ENCODE peak calls at places on chromosomes 6 and 20, in five cellular contexts. One of them, this sample, is unnamed.
A peak's percentile ranks its signal among the peaks of the same experiment; 100 is the strongest.

GRCh38 chr20:22402990-22403859 is 181.1 kb downstream of the FOXA2 start:
- DNase-seq in kidney glomerular epithelial cell: peak; percentile 32
- DNase-seq in activated CD8-positive, alpha-beta memory T cell treated with anti-CD3 and anti-CD28 coated beads, Interleukin-2, amount 50 U/mL, for 4 hours: no peak
- DNase-seq in glutamatergic neuron: no peak
- DNase-seq in CD8-positive, alpha-beta T cell: no peak
- DNase-seq in this sample: no peak

GRCh38 chr6:7215140-7215539 is 97.9 kb downstream of the SSR1 start:
- DNase-seq in kidney glomerular epithelial cell: no peak
- DNase-seq in activated CD8-positive, alpha-beta memory T cell treated with anti-CD3 and anti-CD28 coated beads, Interleukin-2, amount 50 U/mL, for 4 hours: no peak
- DNase-seq in glutamatergic neuron: no peak
- DNase-seq in CD8-positive, alpha-beta T cell: no peak
- DNase-seq in this sample: no peak

GRCh38 chr20:18287546-18287914 is 797 bp upstream of the ZNF133 start:
- DNase-seq in kidney glomerular epithelial cell: no peak
- DNase-seq in activated CD8-positive, alpha-beta memory T cell treated with anti-CD3 and anti-CD28 coated beads, Interleukin-2, amount 50 U/mL, for 4 hours: no peak
- DNase-seq in glutamatergic neuron: peak; percentile 21
- DNase-seq in CD8-positive, alpha-beta T cell: no peak
- DNase-seq in this sample: no peak

GRCh38 chr6:148851683-148852556 is 105.1 kb downstream of the UST start:
- DNase-seq in kidney glomerular epithelial cell: no peak
- DNase-seq in activated CD8-positive, alpha-beta memory T cell treated with anti-CD3 and anti-CD28 coated beads, Interleukin-2, amount 50 U/mL, for 4 hours: no peak
- DNase-seq in glutamatergic neuron: no peak
- DNase-seq in CD8-positive, alpha-beta T cell: no peak
- DNase-seq in this sample: no peak

GRCh38 chr20:17262786-17263185 is 35.9 kb downstream of the PCSK2 start:
- DNase-seq in kidney glomerular epithelial cell: no peak
- DNase-seq in activated CD8-positive, alpha-beta memory T cell treated with anti-CD3 and anti-CD28 coated beads, Interleukin-2, amount 50 U/mL, for 4 hours: no peak
- DNase-seq in glutamatergic neuron: no peak
- DNase-seq in CD8-positive, alpha-beta T cell: no peak
- DNase-seq in this sample: no peak

GRCh38 chr20:45067558-45067957 is 33.4 kb downstream of the KCNS1 start:
- DNase-seq in kidney glomerular epithelial cell: peak; percentile 11
- DNase-seq in activated CD8-positive, alpha-beta memory T cell treated with anti-CD3 and anti-CD28 coated beads, Interleukin-2, amount 50 U/mL, for 4 hours: no peak
- DNase-seq in glutamatergic neuron: no peak
- DNase-seq in CD8-positive, alpha-beta T cell: no peak
- DNase-seq in this sample: peak; percentile 81

GRCh38 chr20:36830791-36831691 is 44.9 kb upstream of the TLDC2 start:
- DNase-seq in kidney glomerular epithelial cell: no peak
- DNase-seq in activated CD8-positive, alpha-beta memory T cell treated with anti-CD3 and anti-CD28 coated beads, Interleukin-2, amount 50 U/mL, for 4 hours: no peak
- DNase-seq in glutamatergic neuron: no peak
- DNase-seq in CD8-positive, alpha-beta T cell: no peak
- DNase-seq in this sample: peak; percentile 76

GRCh38 chr6:150194200-150194599 is 51.4 kb downstream of the PPP1R14C start:
- DNase-seq in kidney glomerular epithelial cell: no peak
- DNase-seq in activated CD8-positive, alpha-beta memory T cell treated with anti-CD3 and anti-CD28 coated beads, Interleukin-2, amount 50 U/mL, for 4 hours: no peak
- DNase-seq in glutamatergic neuron: no peak
- DNase-seq in CD8-positive, alpha-beta T cell: no peak
- DNase-seq in this sample: no peak

GRCh38 chr6:73452107-73452461 is at the start of gene CGAS:
- DNase-seq in kidney glomerular epithelial cell: no peak
- DNase-seq in activated CD8-positive, alpha-beta memory T cell treated with anti-CD3 and anti-CD28 coated beads, Interleukin-2, amount 50 U/mL, for 4 hours: peak; percentile 73
- DNase-seq in glutamatergic neuron: peak; percentile 18
- DNase-seq in CD8-positive, alpha-beta T cell: peak; percentile 76
- DNase-seq in this sample: peak; percentile 31